ENCODE peak calls at places on chromosomes 16 and 17, in nine cellular contexts. One of them, this sample, is unnamed.

GRCh38 chr17:7987112-7987893 is 15.1 kb upstream of the GUCY2D start:
- DNase-seq in HTR-8/SVneo: no peak
- DNase-seq in aorta: no peak
- DNase-seq in NCI-H345: no peak
- DNase-seq in HS-5: no peak
- DNase-seq in A172: no peak
- DNase-seq in neural progenitor cell: no peak
- DNase-seq in heart left ventricle: no peak
- DNase-seq in stimulated activated CD8-positive, alpha-beta memory T cell treated with anti-CD3 and anti-CD28 coated beads, Interleukin-7, amount 100 ng/mL, for 1 hour: no peak
- DNase-seq in this sample: no peak

GRCh38 chr17:69716571-69716970 is 302.1 kb downstream of the MAP2K6 start:
- DNase-seq in HTR-8/SVneo: no peak
- DNase-seq in aorta: no peak
- DNase-seq in NCI-H345: no peak
- DNase-seq in HS-5: no peak
- DNase-seq in A172: no peak
- DNase-seq in neural progenitor cell: no peak
- DNase-seq in heart left ventricle: no peak
- DNase-seq in stimulated activated CD8-positive, alpha-beta memory T cell treated with anti-CD3 and anti-CD28 coated beads, Interleukin-7, amount 100 ng/mL, for 1 hour: no peak
- DNase-seq in this sample: peak

GRCh38 chr17:77132411-77133086 is 8.2 kb upstream of the SEC14L1 start:
- DNase-seq in HTR-8/SVneo: no peak
- DNase-seq in aorta: no peak
- DNase-seq in NCI-H345: no peak
- DNase-seq in HS-5: no peak
- DNase-seq in A172: no peak
- DNase-seq in neural progenitor cell: no peak
- DNase-seq in heart left ventricle: no peak
- DNase-seq in stimulated activated CD8-positive, alpha-beta memory T cell treated with anti-CD3 and anti-CD28 coated beads, Interleukin-7, amount 100 ng/mL, for 1 hour: no peak
- DNase-seq in this sample: no peak

GRCh38 chr16:4697867-4698291 is 4.5 kb downstream of the NUDT16L1 start:
- DNase-seq in HTR-8/SVneo: no peak
- DNase-seq in aorta: no peak
- DNase-seq in NCI-H345: no peak
- DNase-seq in HS-5: no peak
- DNase-seq in A172: no peak
- DNase-seq in neural progenitor cell: no peak
- DNase-seq in heart left ventricle: peak
- DNase-seq in stimulated activated CD8-positive, alpha-beta memory T cell treated with anti-CD3 and anti-CD28 coated beads, Interleukin-7, amount 100 ng/mL, for 1 hour: no peak
- DNase-seq in this sample: no peak

GRCh38 chr17:65743313-65743665 is 181.8 kb upstream of the AXIN2 start:
- DNase-seq in HTR-8/SVneo: no peak
- DNase-seq in aorta: no peak
- DNase-seq in NCI-H345: no peak
- DNase-seq in HS-5: peak
- DNase-seq in A172: no peak
- DNase-seq in neural progenitor cell: no peak
- DNase-seq in heart left ventricle: no peak
- DNase-seq in stimulated activated CD8-positive, alpha-beta memory T cell treated with anti-CD3 and anti-CD28 coated beads, Interleukin-7, amount 100 ng/mL, for 1 hour: no peak
- DNase-seq in this sample: no peak

GRCh38 chr17:82563318-82563717 is 43.8 kb downstream of the FOXK2 start:
- DNase-seq in HTR-8/SVneo: no peak
- DNase-seq in aorta: no peak
- DNase-seq in NCI-H345: no peak
- DNase-seq in HS-5: no peak
- DNase-seq in A172: no peak
- DNase-seq in neural progenitor cell: no peak
- DNase-seq in heart left ventricle: no peak
- DNase-seq in stimulated activated CD8-positive, alpha-beta memory T cell treated with anti-CD3 and anti-CD28 coated beads, Interleukin-7, amount 100 ng/mL, for 1 hour: no peak
- DNase-seq in this sample: no peak

GRCh38 chr16:79874391-79874790 is 273.9 kb upstream of the MAF start:
- DNase-seq in HTR-8/SVneo: no peak
- DNase-seq in aorta: no peak
- DNase-seq in NCI-H345: no peak
- DNase-seq in HS-5: no peak
- DNase-seq in A172: no peak
- DNase-seq in neural progenitor cell: no peak
- DNase-seq in heart left ventricle: peak
- DNase-seq in stimulated activated CD8-positive, alpha-beta memory T cell treated with anti-CD3 and anti-CD28 coated beads, Interleukin-7, amount 100 ng/mL, for 1 hour: no peak
- DNase-seq in this sample: peak

GRCh38 chr17:77779711-77780539 is 178.6 kb upstream of the TNRC6C start:
- DNase-seq in HTR-8/SVneo: no peak
- DNase-seq in aorta: no peak
- DNase-seq in NCI-H345: no peak
- DNase-seq in HS-5: no peak
- DNase-seq in A172: peak
- DNase-seq in neural progenitor cell: no peak
- DNase-seq in heart left ventricle: peak
- DNase-seq in stimulated activated CD8-positive, alpha-beta memory T cell treated with anti-CD3 and anti-CD28 coated beads, Interleukin-7, amount 100 ng/mL, for 1 hour: no peak
- DNase-seq in this sample: peak

GRCh38 chr16:88783391-88784073 is 1.5 kb downstream of the PIEZO1 start:
- DNase-seq in HTR-8/SVneo: no peak
- DNase-seq in aorta: no peak
- DNase-seq in NCI-H345: no peak
- DNase-seq in HS-5: no peak
- DNase-seq in A172: no peak
- DNase-seq in neural progenitor cell: no peak
- DNase-seq in heart left ventricle: no peak
- DNase-seq in stimulated activated CD8-positive, alpha-beta memory T cell treated with anti-CD3 and anti-CD28 coated beads, Interleukin-7, amount 100 ng/mL, for 1 hour: no peak
- DNase-seq in this sample: peak

GRCh38 chr16:68754117-68754792 is 17.2 kb downstream of the CDH1 start:
- DNase-seq in HTR-8/SVneo: no peak
- DNase-seq in aorta: no peak
- DNase-seq in NCI-H345: no peak
- DNase-seq in HS-5: no peak
- DNase-seq in A172: no peak
- DNase-seq in neural progenitor cell: no peak
- DNase-seq in heart left ventricle: no peak
- DNase-seq in stimulated activated CD8-positive, alpha-beta memory T cell treated with anti-CD3 and anti-CD28 coated beads, Interleukin-7, amount 100 ng/mL, for 1 hour: no peak
- DNase-seq in this sample: no peak

GRCh38 chr16:23608194-23608593 is 12.1 kb upstream of the NDUFAB1 start:
- DNase-seq in HTR-8/SVneo: no peak
- DNase-seq in aorta: no peak
- DNase-seq in NCI-H345: no peak
- DNase-seq in HS-5: peak
- DNase-seq in A172: peak
- DNase-seq in neural progenitor cell: no peak
- DNase-seq in heart left ventricle: no peak
- DNase-seq in stimulated activated CD8-positive, alpha-beta memory T cell treated with anti-CD3 and anti-CD28 coated beads, Interleukin-7, amount 100 ng/mL, for 1 hour: no peak
- DNase-seq in this sample: no peak

GRCh38 chr17:17406225-17406624 is 70.6 kb upstream of the MED9 start:
- DNase-seq in HTR-8/SVneo: no peak
- DNase-seq in aorta: no peak
- DNase-seq in NCI-H345: no peak
- DNase-seq in HS-5: no peak
- DNase-seq in A172: no peak
- DNase-seq in neural progenitor cell: no peak
- DNase-seq in heart left ventricle: no peak
- DNase-seq in stimulated activated CD8-positive, alpha-beta memory T cell treated with anti-CD3 and anti-CD28 coated beads, Interleukin-7, amount 100 ng/mL, for 1 hour: no peak
- DNase-seq in this sample: no peak

GRCh38 chr17:77474292-77474988 is 333.7 kb downstream of the SEC14L1 start:
- DNase-seq in HTR-8/SVneo: no peak
- DNase-seq in aorta: no peak
- DNase-seq in NCI-H345: no peak
- DNase-seq in HS-5: no peak
- DNase-seq in A172: no peak
- DNase-seq in neural progenitor cell: no peak
- DNase-seq in heart left ventricle: no peak
- DNase-seq in stimulated activated CD8-positive, alpha-beta memory T cell treated with anti-CD3 and anti-CD28 coated beads, Interleukin-7, amount 100 ng/mL, for 1 hour: no peak
- DNase-seq in this sample: no peak

GRCh38 chr16:48057085-48057484 is 98.7 kb downstream of the ABCC12 start:
- DNase-seq in HTR-8/SVneo: no peak
- DNase-seq in aorta: no peak
- DNase-seq in NCI-H345: no peak
- DNase-seq in HS-5: no peak
- DNase-seq in A172: no peak
- DNase-seq in neural progenitor cell: no peak
- DNase-seq in heart left ventricle: no peak
- DNase-seq in stimulated activated CD8-positive, alpha-beta memory T cell treated with anti-CD3 and anti-CD28 coated beads, Interleukin-7, amount 100 ng/mL, for 1 hour: no peak
- DNase-seq in this sample: no peak

GRCh38 chr16:53224932-53225533 is 170.2 kb downstream of the CHD9 start:
- DNase-seq in HTR-8/SVneo: no peak
- DNase-seq in aorta: no peak
- DNase-seq in NCI-H345: no peak
- DNase-seq in HS-5: no peak
- DNase-seq in A172: peak
- DNase-seq in neural progenitor cell: no peak
- DNase-seq in heart left ventricle: no peak
- DNase-seq in stimulated activated CD8-positive, alpha-beta memory T cell treated with anti-CD3 and anti-CD28 coated beads, Interleukin-7, amount 100 ng/mL, for 1 hour: no peak
- DNase-seq in this sample: no peak

GRCh38 chr17:44220211-44221071 is 966 bp upstream of the UBTF start:
- DNase-seq in HTR-8/SVneo: peak
- DNase-seq in aorta: peak
- DNase-seq in NCI-H345: peak
- DNase-seq in HS-5: no peak
- DNase-seq in A172: no peak
- DNase-seq in neural progenitor cell: peak
- DNase-seq in heart left ventricle: peak
- DNase-seq in stimulated activated CD8-positive, alpha-beta memory T cell treated with anti-CD3 and anti-CD28 coated beads, Interleukin-7, amount 100 ng/mL, for 1 hour: no peak
- DNase-seq in this sample: peak

GRCh38 chr16:24070851-24071250 is 185.3 kb upstream of the CACNG3 start:
- DNase-seq in HTR-8/SVneo: peak
- DNase-seq in aorta: no peak
- DNase-seq in NCI-H345: peak
- DNase-seq in HS-5: no peak
- DNase-seq in A172: peak
- DNase-seq in neural progenitor cell: peak
- DNase-seq in heart left ventricle: no peak
- DNase-seq in stimulated activated CD8-positive, alpha-beta memory T cell treated with anti-CD3 and anti-CD28 coated beads, Interleukin-7, amount 100 ng/mL, for 1 hour: no peak
- DNase-seq in this sample: no peak

GRCh38 chr16:5432166-5432565 is 334.6 kb upstream of the EEF2KMT start:
- DNase-seq in HTR-8/SVneo: no peak
- DNase-seq in aorta: no peak
- DNase-seq in NCI-H345: no peak
- DNase-seq in HS-5: no peak
- DNase-seq in A172: no peak
- DNase-seq in neural progenitor cell: no peak
- DNase-seq in heart left ventricle: no peak
- DNase-seq in stimulated activated CD8-positive, alpha-beta memory T cell treated with anti-CD3 and anti-CD28 coated beads, Interleukin-7, amount 100 ng/mL, for 1 hour: no peak
- DNase-seq in this sample: no peak

GRCh38 chr17:32870027-32870670 is 6.8 kb downstream of the MYO1D start:
- DNase-seq in HTR-8/SVneo: no peak
- DNase-seq in aorta: no peak
- DNase-seq in NCI-H345: no peak
- DNase-seq in HS-5: no peak
- DNase-seq in A172: no peak
- DNase-seq in neural progenitor cell: no peak
- DNase-seq in heart left ventricle: no peak
- DNase-seq in stimulated activated CD8-positive, alpha-beta memory T cell treated with anti-CD3 and anti-CD28 coated beads, Interleukin-7, amount 100 ng/mL, for 1 hour: no peak
- DNase-seq in this sample: no peak

GRCh38 chr17:33292981-33293867 is at the start of gene ASIC2:
- DNase-seq in HTR-8/SVneo: no peak
- DNase-seq in aorta: peak
- DNase-seq in NCI-H345: peak
- DNase-seq in HS-5: no peak
- DNase-seq in A172: no peak
- DNase-seq in neural progenitor cell: peak
- DNase-seq in heart left ventricle: no peak
- DNase-seq in stimulated activated CD8-positive, alpha-beta memory T cell treated with anti-CD3 and anti-CD28 coated beads, Interleukin-7, amount 100 ng/mL, for 1 hour: no peak
- DNase-seq in this sample: no peak

GRCh38 chr16:84071151-84071550 is 28.6 kb upstream of the SLC38A8 start:
- DNase-seq in HTR-8/SVneo: no peak
- DNase-seq in aorta: no peak
- DNase-seq in NCI-H345: no peak
- DNase-seq in HS-5: no peak
- DNase-seq in A172: no peak
- DNase-seq in neural progenitor cell: no peak
- DNase-seq in heart left ventricle: no peak
- DNase-seq in stimulated activated CD8-positive, alpha-beta memory T cell treated with anti-CD3 and anti-CD28 coated beads, Interleukin-7, amount 100 ng/mL, for 1 hour: no peak
- DNase-seq in this sample: no peak

GRCh38 chr17:45136846-45137560 is 1.5 kb downstream of the ACBD4 start:
- DNase-seq in HTR-8/SVneo: no peak
- DNase-seq in aorta: peak
- DNase-seq in NCI-H345: no peak
- DNase-seq in HS-5: no peak
- DNase-seq in A172: no peak
- DNase-seq in neural progenitor cell: no peak
- DNase-seq in heart left ventricle: no peak
- DNase-seq in stimulated activated CD8-positive, alpha-beta memory T cell treated with anti-CD3 and anti-CD28 coated beads, Interleukin-7, amount 100 ng/mL, for 1 hour: no peak
- DNase-seq in this sample: no peak

GRCh38 chr17:59634632-59635561 is 15.2 kb downstream of the CLTC start:
- DNase-seq in HTR-8/SVneo: no peak
- DNase-seq in aorta: no peak
- DNase-seq in NCI-H345: no peak
- DNase-seq in HS-5: no peak
- DNase-seq in A172: no peak
- DNase-seq in neural progenitor cell: no peak
- DNase-seq in heart left ventricle: no peak
- DNase-seq in stimulated activated CD8-positive, alpha-beta memory T cell treated with anti-CD3 and anti-CD28 coated beads, Interleukin-7, amount 100 ng/mL, for 1 hour: no peak
- DNase-seq in this sample: no peak

GRCh38 chr16:3046506-3047386 is at the start of gene MMP25:
- DNase-seq in HTR-8/SVneo: no peak
- DNase-seq in aorta: no peak
- DNase-seq in NCI-H345: no peak
- DNase-seq in HS-5: no peak
- DNase-seq in A172: no peak
- DNase-seq in neural progenitor cell: peak
- DNase-seq in heart left ventricle: no peak
- DNase-seq in stimulated activated CD8-positive, alpha-beta memory T cell treated with anti-CD3 and anti-CD28 coated beads, Interleukin-7, amount 100 ng/mL, for 1 hour: no peak
- DNase-seq in this sample: no peak

GRCh38 chr16:76946879-76947278 is 244.1 kb upstream of the MON1B start:
- DNase-seq in HTR-8/SVneo: no peak
- DNase-seq in aorta: no peak
- DNase-seq in NCI-H345: no peak
- DNase-seq in HS-5: peak
- DNase-seq in A172: peak
- DNase-seq in neural progenitor cell: no peak
- DNase-seq in heart left ventricle: no peak
- DNase-seq in stimulated activated CD8-positive, alpha-beta memory T cell treated with anti-CD3 and anti-CD28 coated beads, Interleukin-7, amount 100 ng/mL, for 1 hour: no peak
- DNase-seq in this sample: no peak

GRCh38 chr16:23071202-23072083 is 77.8 kb downstream of the USP31 start:
- DNase-seq in HTR-8/SVneo: no peak
- DNase-seq in aorta: no peak
- DNase-seq in NCI-H345: no peak
- DNase-seq in HS-5: no peak
- DNase-seq in A172: no peak
- DNase-seq in neural progenitor cell: no peak
- DNase-seq in heart left ventricle: peak
- DNase-seq in stimulated activated CD8-positive, alpha-beta memory T cell treated with anti-CD3 and anti-CD28 coated beads, Interleukin-7, amount 100 ng/mL, for 1 hour: no peak
- DNase-seq in this sample: no peak

GRCh38 chr16:4936991-4937781 is at the start of gene PPL:
- DNase-seq in HTR-8/SVneo: no peak
- DNase-seq in aorta: no peak
- DNase-seq in NCI-H345: peak
- DNase-seq in HS-5: no peak
- DNase-seq in A172: no peak
- DNase-seq in neural progenitor cell: peak
- DNase-seq in heart left ventricle: peak
- DNase-seq in stimulated activated CD8-positive, alpha-beta memory T cell treated with anti-CD3 and anti-CD28 coated beads, Interleukin-7, amount 100 ng/mL, for 1 hour: no peak
- DNase-seq in this sample: peak